ENCODE peak calls at places on chromosomes 3 and 15, in seven cellular contexts. One of them, this sample, is unnamed.

GRCh38 chr15:41927516-41927915 is 33.7 kb upstream of the SPTBN5 start:
- DNase-seq in naive thymus-derived CD4-positive, alpha-beta T cell: no peak
- DNase-seq in prostate gland: no peak
- DNase-seq in testis: no peak
- DNase-seq in osteoblast: no peak
- DNase-seq in HCT116: no peak
- DNase-seq in HAP-1: no peak
- DNase-seq in this sample: no peak

GRCh38 chr3:171663805-171664204 is 146.5 kb downstream of the PLD1 start:
- DNase-seq in osteoblast: no peak
- DNase-seq in naive thymus-derived CD4-positive, alpha-beta T cell: no peak
- DNase-seq in testis: no peak
- DNase-seq in prostate gland: no peak
- DNase-seq in HAP-1: no peak
- DNase-seq in HCT116: no peak
- DNase-seq in this sample: no peak

GRCh38 chr15:98876461-98877369 is 130.9 kb downstream of the PGPEP1L start:
- DNase-seq in testis: no peak
- DNase-seq in naive thymus-derived CD4-positive, alpha-beta T cell: no peak
- DNase-seq in prostate gland: no peak
- DNase-seq in HCT116: no peak
- DNase-seq in osteoblast: no peak
- DNase-seq in HAP-1: no peak
- DNase-seq in this sample: no peak

GRCh38 chr3:37137516-37137915 is 36.9 kb downstream of the LRRFIP2 start:
- DNase-seq in naive thymus-derived CD4-positive, alpha-beta T cell: no peak
- DNase-seq in prostate gland: no peak
- DNase-seq in HAP-1: no peak
- DNase-seq in testis: no peak
- DNase-seq in HCT116: no peak
- DNase-seq in osteoblast: no peak
- DNase-seq in this sample: no peak

GRCh38 chr3:37519236-37519635 is 342.4 kb upstream of the CTDSPL start:
- DNase-seq in osteoblast: no peak
- DNase-seq in HAP-1: no peak
- DNase-seq in HCT116: no peak
- DNase-seq in testis: no peak
- DNase-seq in prostate gland: no peak
- DNase-seq in naive thymus-derived CD4-positive, alpha-beta T cell: no peak
- DNase-seq in this sample: no peak

GRCh38 chr3:153151037-153151436 is 11.0 kb upstream of the RAP2B start:
- DNase-seq in osteoblast: no peak
- DNase-seq in HAP-1: no peak
- DNase-seq in naive thymus-derived CD4-positive, alpha-beta T cell: no peak
- DNase-seq in HCT116: no peak
- DNase-seq in prostate gland: no peak
- DNase-seq in testis: no peak
- DNase-seq in this sample: no peak

GRCh38 chr3:58013973-58014649 is 5.9 kb downstream of the FLNB start:
- DNase-seq in HCT116: no peak
- DNase-seq in osteoblast: peak; percentile 92
- DNase-seq in HAP-1: no peak
- DNase-seq in naive thymus-derived CD4-positive, alpha-beta T cell: no peak
- DNase-seq in prostate gland: no peak
- DNase-seq in testis: peak; percentile 61
- DNase-seq in this sample: no peak

GRCh38 chr3:171388537-171388936 is 71.7 kb downstream of the TNIK start:
- DNase-seq in naive thymus-derived CD4-positive, alpha-beta T cell: no peak
- DNase-seq in prostate gland: no peak
- DNase-seq in testis: no peak
- DNase-seq in HCT116: no peak
- DNase-seq in HAP-1: no peak
- DNase-seq in osteoblast: no peak
- DNase-seq in this sample: no peak

GRCh38 chr15:40847225-40847961 is 3.5 kb downstream of the SPINT1 start:
- DNase-seq in HAP-1: peak; percentile 72
- DNase-seq in osteoblast: peak; percentile 65
- DNase-seq in testis: peak; percentile 27
- DNase-seq in prostate gland: peak; percentile 87
- DNase-seq in naive thymus-derived CD4-positive, alpha-beta T cell: no peak
- DNase-seq in HCT116: no peak
- DNase-seq in this sample: peak; percentile 80

GRCh38 chr3:72346526-72346926 is 501.7 kb downstream of the SHQ1 start:
- DNase-seq in HCT116: no peak
- DNase-seq in testis: no peak
- DNase-seq in HAP-1: no peak
- DNase-seq in naive thymus-derived CD4-positive, alpha-beta T cell: peak; percentile 36
- DNase-seq in osteoblast: peak; percentile 96
- DNase-seq in prostate gland: no peak
- DNase-seq in this sample: no peak

GRCh38 chr15:96544162-96544756 is 213.8 kb downstream of the NR2F2 start:
- DNase-seq in HAP-1: no peak
- DNase-seq in HCT116: no peak
- DNase-seq in testis: no peak
- DNase-seq in naive thymus-derived CD4-positive, alpha-beta T cell: no peak
- DNase-seq in osteoblast: no peak
- DNase-seq in prostate gland: no peak
- DNase-seq in this sample: no peak

GRCh38 chr15:96538506-96538905 is 208.0 kb downstream of the NR2F2 start:
- DNase-seq in prostate gland: no peak
- DNase-seq in testis: no peak
- DNase-seq in osteoblast: no peak
- DNase-seq in HAP-1: peak; percentile 93
- DNase-seq in HCT116: no peak
- DNase-seq in naive thymus-derived CD4-positive, alpha-beta T cell: no peak
- DNase-seq in this sample: no peak

GRCh38 chr15:96542130-96542770 is 211.8 kb downstream of the NR2F2 start:
- DNase-seq in HAP-1: no peak
- DNase-seq in prostate gland: no peak
- DNase-seq in osteoblast: no peak
- DNase-seq in naive thymus-derived CD4-positive, alpha-beta T cell: no peak
- DNase-seq in HCT116: no peak
- DNase-seq in testis: no peak
- DNase-seq in this sample: no peak

GRCh38 chr15:96535148-96535547 is 204.6 kb downstream of the NR2F2 start:
- DNase-seq in prostate gland: no peak
- DNase-seq in naive thymus-derived CD4-positive, alpha-beta T cell: no peak
- DNase-seq in testis: no peak
- DNase-seq in HAP-1: no peak
- DNase-seq in HCT116: no peak
- DNase-seq in osteoblast: no peak
- DNase-seq in this sample: no peak

DNA sequence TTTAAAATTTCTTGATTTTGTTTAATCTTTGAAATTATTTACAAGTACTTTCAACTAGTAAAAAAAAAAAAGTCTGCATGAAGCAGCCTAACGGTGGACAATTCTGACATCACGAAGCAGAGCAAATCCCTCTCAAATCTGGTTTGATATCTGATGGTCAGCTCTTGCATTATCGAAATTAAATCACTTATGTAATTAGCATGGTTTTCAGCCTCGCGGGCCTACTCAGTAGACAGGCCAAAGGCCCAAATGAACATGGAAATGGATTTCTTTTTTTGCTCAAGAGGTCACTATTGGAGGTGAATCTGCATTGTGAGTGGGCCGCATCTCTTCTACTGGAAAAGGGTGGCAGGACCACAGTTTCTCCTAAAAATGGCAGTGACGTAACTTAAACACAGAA is 209.8 kb downstream of the NR2F2 start:
- DNase-seq in HCT116: no peak
- DNase-seq in HAP-1: no peak
- DNase-seq in osteoblast: no peak
- DNase-seq in prostate gland: no peak
- DNase-seq in naive thymus-derived CD4-positive, alpha-beta T cell: no peak
- DNase-seq in testis: no peak
- DNase-seq in this sample: no peak
- H3K27me3 ChIP-seq in HCT116: peaks cover 47% of the 10 kb centered on the region
- H3K27me3 ChIP-seq in HAP-1: peaks cover 3% of the 10 kb centered on the region
- H3K27me3 ChIP-seq in osteoblast: no peaks in the 10 kb centered on the region
- H3K27me3 ChIP-seq in prostate gland: no peaks in the 10 kb centered on the region
- H3K27me3 ChIP-seq in naive thymus-derived CD4-positive, alpha-beta T cell: no peaks in the 10 kb centered on the region
- H3K27me3 ChIP-seq in testis: no peaks in the 10 kb centered on the region
- H3K27me3 ChIP-seq in this sample: no peaks in the 10 kb centered on the region

DNA sequence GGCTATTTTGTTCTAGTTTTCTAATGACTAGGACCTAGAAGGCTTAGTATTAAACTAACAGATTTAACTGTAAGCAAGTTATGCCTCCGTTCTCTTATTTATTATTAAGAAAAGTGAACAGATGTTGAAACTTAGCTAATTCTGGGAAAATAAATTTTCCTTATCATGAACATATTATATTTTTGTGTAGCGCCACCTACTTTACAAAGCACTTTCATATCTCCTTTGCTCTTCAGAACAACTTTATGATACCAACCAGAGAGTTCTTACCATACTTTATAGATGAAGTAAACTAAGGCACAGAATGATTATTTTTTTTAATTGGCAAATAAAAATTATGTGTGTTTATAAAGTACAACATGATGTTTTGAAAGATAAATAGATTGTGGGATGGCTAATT is 59.4 kb downstream of the NME9 start:
- DNase-seq in naive thymus-derived CD4-positive, alpha-beta T cell: no peak
- DNase-seq in HCT116: no peak
- DNase-seq in testis: no peak
- DNase-seq in osteoblast: no peak
- DNase-seq in HAP-1: no peak
- DNase-seq in prostate gland: no peak
- DNase-seq in this sample: no peak
- H3K36me3 ChIP-seq in naive thymus-derived CD4-positive, alpha-beta T cell: peaks cover 42% of the 10 kb centered on the region
- H3K36me3 ChIP-seq in HCT116: peaks cover 14% of the 10 kb centered on the region
- H3K36me3 ChIP-seq in testis: no peaks in the 10 kb centered on the region
- H3K36me3 ChIP-seq in osteoblast: peaks cover 24% of the 10 kb centered on the region
- H3K36me3 ChIP-seq in HAP-1: peaks cover 23% of the 10 kb centered on the region
- H3K36me3 ChIP-seq in prostate gland: no peaks in the 10 kb centered on the region
- H3K36me3 ChIP-seq in this sample: peaks cover 10% of the 10 kb centered on the region

DNA sequence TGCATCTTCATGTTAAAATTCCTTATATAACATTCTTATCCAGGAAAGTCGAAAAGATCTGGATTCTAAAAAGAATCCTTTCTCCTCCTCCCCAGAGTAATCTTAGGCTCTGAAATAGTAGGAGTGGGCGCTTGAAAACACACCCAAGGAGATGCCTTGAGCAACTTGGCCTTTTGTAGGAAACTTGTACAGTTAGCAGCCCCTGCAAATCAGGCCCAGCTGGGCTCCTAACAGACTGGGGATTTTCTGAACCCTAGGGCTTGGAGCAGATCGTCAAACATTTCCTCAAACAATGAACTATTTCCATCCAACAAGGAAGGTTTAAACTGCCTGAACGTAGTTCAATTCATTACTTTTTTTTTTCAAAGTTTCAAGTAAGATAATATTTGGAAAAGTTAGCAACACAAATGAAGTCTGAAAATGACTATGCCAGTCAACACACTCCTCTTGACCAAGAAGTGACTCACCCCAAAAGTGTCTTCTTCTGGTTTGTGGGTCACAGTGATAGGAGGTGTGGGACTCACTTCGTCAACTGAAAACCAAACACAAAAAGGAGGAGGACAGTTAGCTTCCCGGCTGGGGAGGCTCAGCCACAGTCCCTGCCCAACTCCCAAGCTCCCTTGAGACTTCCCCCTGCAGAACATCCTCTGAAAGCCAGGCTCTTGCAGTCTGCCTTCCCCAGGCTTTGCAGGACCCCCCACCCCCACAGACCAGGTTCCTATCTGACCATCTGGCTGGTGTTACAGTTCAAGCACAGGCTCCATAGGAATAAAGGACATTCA is 129.7 kb downstream of the NTRK3 start:
- DNase-seq in HAP-1: no peak
- DNase-seq in HCT116: no peak
- DNase-seq in testis: no peak
- DNase-seq in naive thymus-derived CD4-positive, alpha-beta T cell: no peak
- DNase-seq in prostate gland: no peak
- DNase-seq in osteoblast: no peak
- DNase-seq in this sample: no peak
- H3K27me3 ChIP-seq in HAP-1: no peaks in the 10 kb centered on the region
- H3K27me3 ChIP-seq in HCT116: no peaks in the 10 kb centered on the region
- H3K27me3 ChIP-seq in testis: no peaks in the 10 kb centered on the region
- H3K27me3 ChIP-seq in naive thymus-derived CD4-positive, alpha-beta T cell: no peaks in the 10 kb centered on the region
- H3K27me3 ChIP-seq in prostate gland: no peaks in the 10 kb centered on the region
- H3K27me3 ChIP-seq in osteoblast: no peaks in the 10 kb centered on the region
- H3K27me3 ChIP-seq in this sample: no peaks in the 10 kb centered on the region

GRCh38 chr3:69182588-69183299 is 60.3 kb upstream of the LMOD3 start:
- DNase-seq in naive thymus-derived CD4-positive, alpha-beta T cell: no peak
- DNase-seq in prostate gland: no peak
- DNase-seq in HCT116: no peak
- DNase-seq in osteoblast: peak; percentile 80
- DNase-seq in HAP-1: no peak
- DNase-seq in testis: no peak
- DNase-seq in this sample: no peak
- H3K36me3 ChIP-seq in naive thymus-derived CD4-positive, alpha-beta T cell: peaks cover 4% of the 10 kb centered on the region
- H3K36me3 ChIP-seq in prostate gland: no peaks in the 10 kb centered on the region
- H3K36me3 ChIP-seq in HCT116: no peaks in the 10 kb centered on the region
- H3K36me3 ChIP-seq in osteoblast: no peaks in the 10 kb centered on the region
- H3K36me3 ChIP-seq in HAP-1: no peaks in the 10 kb centered on the region
- H3K36me3 ChIP-seq in testis: no peaks in the 10 kb centered on the region
- H3K36me3 ChIP-seq in this sample: no peaks in the 10 kb centered on the region

DNA sequence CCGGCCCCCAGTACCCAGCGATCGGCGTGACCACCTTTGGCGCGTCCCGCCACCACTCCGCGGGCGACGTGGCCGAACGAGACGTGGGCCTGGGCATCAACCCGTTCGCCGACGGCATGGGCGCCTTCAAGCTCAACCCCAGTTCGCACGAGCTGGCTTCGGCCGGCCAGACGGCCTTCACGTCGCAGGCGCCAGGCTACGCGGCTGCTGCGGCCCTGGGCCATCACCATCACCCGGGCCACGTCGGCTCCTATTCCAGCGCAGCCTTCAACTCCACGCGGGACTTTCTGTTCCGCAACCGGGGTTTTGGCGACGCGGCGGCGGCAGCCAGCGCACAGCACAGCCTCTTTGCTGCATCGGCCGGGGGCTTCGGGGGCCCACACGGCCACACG is 957 bp downstream of the ZIC1 start:
- DNase-seq in osteoblast: peak; percentile 54
- DNase-seq in HCT116: no peak
- DNase-seq in naive thymus-derived CD4-positive, alpha-beta T cell: no peak
- DNase-seq in HAP-1: no peak
- DNase-seq in testis: no peak
- DNase-seq in prostate gland: no peak
- DNase-seq in this sample: peak; percentile 71
- H3K27me3 ChIP-seq in osteoblast: peaks cover 98% of the 10 kb centered on the region
- H3K27me3 ChIP-seq in HCT116: no peaks in the 10 kb centered on the region
- H3K27me3 ChIP-seq in naive thymus-derived CD4-positive, alpha-beta T cell: peaks cover 29% of the 10 kb centered on the region
- H3K27me3 ChIP-seq in HAP-1: no peaks in the 10 kb centered on the region
- H3K27me3 ChIP-seq in testis: no peaks in the 10 kb centered on the region
- H3K27me3 ChIP-seq in prostate gland: peaks cover 78% of the 10 kb centered on the region
- H3K27me3 ChIP-seq in this sample: peaks cover 95% of the 10 kb centered on the region

DNA sequence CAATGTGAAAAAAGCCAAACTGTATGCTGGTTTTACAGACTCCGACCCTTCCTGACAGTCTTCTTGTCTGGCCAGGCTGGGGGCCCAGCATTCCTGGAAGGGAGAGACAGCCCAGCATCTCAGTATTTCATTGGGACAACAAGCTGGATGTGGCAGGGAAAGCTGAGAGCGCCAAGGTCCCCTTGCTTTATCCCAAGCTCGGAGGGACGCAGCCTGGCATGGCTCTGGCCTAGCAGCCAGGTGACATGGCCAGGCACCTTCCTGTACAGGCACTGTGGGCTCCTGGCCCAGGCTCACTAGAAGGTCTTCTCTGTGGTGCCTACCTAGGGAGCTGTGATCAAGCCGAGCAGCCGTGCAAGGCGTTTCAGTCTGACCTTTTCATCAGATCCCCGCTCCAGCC is 33.0 kb downstream of the UMPS start:
- DNase-seq in prostate gland: no peak
- DNase-seq in testis: no peak
- DNase-seq in osteoblast: no peak
- DNase-seq in HCT116: no peak
- DNase-seq in naive thymus-derived CD4-positive, alpha-beta T cell: no peak
- DNase-seq in HAP-1: no peak
- DNase-seq in this sample: peak; percentile 6
- H3K36me3 ChIP-seq in prostate gland: no peaks in the 10 kb centered on the region
- H3K36me3 ChIP-seq in testis: no peaks in the 10 kb centered on the region
- H3K36me3 ChIP-seq in osteoblast: peaks cover 57% of the 10 kb centered on the region
- H3K36me3 ChIP-seq in HCT116: peaks cover 3% of the 10 kb centered on the region
- H3K36me3 ChIP-seq in naive thymus-derived CD4-positive, alpha-beta T cell: no peaks in the 10 kb centered on the region
- H3K36me3 ChIP-seq in HAP-1: peaks cover 1% of the 10 kb centered on the region
- H3K36me3 ChIP-seq in this sample: peaks cover 39% of the 10 kb centered on the region

This sample was measured in H7.